ENCODE peak calls at places on chromosomes 1 and 21, in four cellular contexts. L is HepG2, M is heart left ventricle, H is Peyer's patch. B is an unnamed sample.

GRCh38 chr1:182054698-182055326 is 6.7 kb downstream of the ZNF648 start:
- DNase-seq in H (peak), M (no peak), L (peak), B (peak)

GRCh38 chr1:246107516-246108277 is 399.4 kb downstream of the SMYD3 start:
- DNase-seq in H (no peak), L (no peak), M (no peak), B (no peak)

GRCh38 chr1:94821636-94822305 is 1.6 kb downstream of the SLC44A3 start:
- DNase-seq in M (no peak), L (peak), H (no peak), B (no peak)

GRCh38 chr1:58981392-58981791 is 197.5 kb upstream of the JUN start:
- DNase-seq in M (no peak), H (no peak), L (no peak), B (no peak)

GRCh38 chr1:9753121-9753531 is 70.6 kb downstream of the CLSTN1 start:
- DNase-seq in H (no peak), M (no peak), L (no peak), B (no peak)

GRCh38 chr1:39995973-39996393 is 41.0 kb downstream of the MFSD2A start:
- DNase-seq in L (no peak), H (peak), M (no peak), B (peak)

GRCh38 chr1:67339623-67340343 is 32.1 kb downstream of the IL12RB2 start:
- DNase-seq in H (no peak), M (no peak), L (no peak), B (no peak)

GRCh38 chr1:52551476-52552235 is 1.2 kb downstream of the TUT4 start:
- DNase-seq in M (no peak), H (no peak), L (peak), B (peak)

GRCh38 chr1:14977338-14977931 is 176.1 kb upstream of the TMEM51 start:
- DNase-seq in L (no peak), H (no peak), M (no peak), B (no peak)

DNA sequence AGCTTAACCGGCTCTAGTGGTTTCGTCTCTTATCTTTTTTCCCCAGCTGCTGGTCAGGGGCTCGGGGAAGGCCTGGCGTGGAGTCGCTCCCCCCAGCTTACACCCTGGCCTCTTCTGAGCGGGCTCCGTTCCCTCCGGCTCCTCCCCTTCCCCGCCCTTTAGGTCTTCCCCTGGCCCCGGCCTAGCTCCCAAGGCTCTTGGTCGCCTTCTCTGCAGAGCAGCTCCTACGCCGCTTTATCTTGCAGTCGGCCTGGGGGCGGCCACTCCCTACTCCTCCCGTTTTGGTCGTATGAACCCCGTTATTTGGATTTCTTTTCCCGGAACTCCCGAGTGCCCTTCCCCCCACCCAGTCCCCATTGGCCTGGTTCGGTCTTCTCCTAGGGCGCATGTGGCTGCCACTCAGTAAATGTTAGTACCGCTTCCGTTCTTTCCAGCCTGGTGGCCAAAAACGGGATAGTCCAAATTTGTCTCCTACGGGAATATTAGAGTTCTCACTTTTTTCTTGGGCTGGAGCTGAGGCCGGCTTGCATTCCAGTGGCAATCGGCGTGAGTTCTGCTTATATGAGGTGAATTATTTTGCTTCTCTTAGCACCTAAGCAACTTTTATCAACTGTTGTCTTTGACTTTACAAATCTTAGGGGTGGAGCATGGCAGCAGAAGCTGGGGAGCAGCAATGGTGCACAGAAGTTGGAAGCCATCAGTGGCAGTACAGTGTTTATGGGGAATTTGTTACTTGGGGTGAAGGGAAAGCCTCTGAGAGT is 474 bp downstream of the THRAP3 start:
- DNase-seq in M (peak), L (peak), H (no peak), B (no peak)
- TF ChIP-seq POLR2A in M (no peak), L (no peak), H (no peak), B (no peak)

DNA sequence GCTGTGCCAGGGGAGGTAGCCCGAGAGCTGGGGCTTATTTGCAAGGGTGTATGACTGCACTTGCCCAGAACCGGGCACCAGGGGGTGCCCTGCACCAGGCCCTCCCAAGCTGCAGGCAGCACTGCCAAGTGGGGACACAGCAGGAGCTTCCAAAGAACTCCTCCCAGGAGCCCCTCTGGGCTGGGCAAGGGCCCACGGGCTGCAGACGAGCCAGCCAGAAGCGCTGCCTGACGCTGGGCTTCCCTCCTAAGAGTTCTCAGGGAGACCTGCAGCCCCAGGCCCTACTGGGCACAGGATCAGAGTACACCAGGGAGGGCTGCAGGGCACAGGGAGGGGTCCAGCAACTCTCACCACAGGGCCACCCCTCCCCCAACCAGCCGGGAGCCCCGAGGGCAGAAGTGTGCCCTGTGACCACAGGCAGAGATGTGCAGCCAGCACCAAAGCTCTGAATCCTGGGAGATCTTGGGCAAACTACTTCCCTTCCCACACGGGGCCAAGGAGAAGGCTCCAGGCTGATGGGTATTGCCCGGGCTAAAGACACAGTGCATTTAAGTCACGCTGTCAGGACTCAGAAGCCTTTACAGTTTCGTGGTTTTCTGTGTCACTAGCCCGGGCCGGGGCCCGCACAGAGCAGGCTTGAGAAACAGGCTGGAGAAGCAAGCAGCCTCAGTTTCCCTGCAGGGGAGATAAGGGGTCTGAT is 63.4 kb downstream of the KCNAB2 start:
- DNase-seq in H (no peak), M (peak), L (peak), B (peak)
- TF ChIP-seq CTCF in H (peak), M (peak), L (peak), B (peak)

GRCh38 chr1:25232866-25233784 is 823 bp upstream of the SYF2 start:
- DNase-seq in L (peak), H (peak), M (peak), B (peak)
- TF ChIP-seq POLR2A in L (peak), H (no peak), M (no peak), B (no peak)

GRCh38 chr1:70820995-70821394 is 226.6 kb downstream of the PTGER3 start:
- DNase-seq in L (no peak), M (no peak), H (no peak), B (no peak)

GRCh38 chr1:70827030-70827429 is 220.6 kb downstream of the PTGER3 start:
- DNase-seq in M (no peak), H (no peak), L (no peak), B (no peak)

GRCh38 chr1:70828177-70828576 is 219.4 kb downstream of the PTGER3 start:
- DNase-seq in M (no peak), H (no peak), L (no peak), B (no peak)

DNA sequence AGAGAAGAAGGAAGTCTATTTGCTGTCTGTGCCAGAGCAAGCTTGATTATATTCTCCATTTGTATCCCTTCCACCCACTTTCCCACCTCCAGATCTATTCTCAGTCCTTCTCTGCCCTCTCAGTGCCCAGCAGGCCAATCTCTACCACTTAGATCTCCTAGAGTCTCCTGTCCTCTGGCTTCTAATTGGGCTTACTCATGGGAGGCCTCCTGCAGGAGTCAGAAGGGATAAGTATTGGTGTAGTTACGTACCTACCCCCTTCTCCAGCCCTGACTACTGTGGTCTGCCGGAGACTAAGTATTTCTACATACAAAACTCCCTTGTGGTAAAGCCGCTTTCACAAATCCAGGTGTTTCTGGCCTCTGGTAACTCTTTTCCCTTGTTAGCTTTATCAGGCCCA is 221.2 kb downstream of the PTGER3 start:
- DNase-seq in M (no peak), L (no peak), H (no peak), B (no peak)
- TF ChIP-seq CTCF in M (no peak), L (no peak), H (no peak), B (no peak)

GRCh38 chr1:156151093-156151688 is 2.2 kb upstream of the SEMA4A start:
- DNase-seq in H (no peak), L (no peak), M (no peak), B (peak)

GRCh38 chr1:156155760-156156495 is 2.5 kb downstream of the SEMA4A start:
- DNase-seq in M (no peak), H (no peak), L (no peak), B (no peak)

GRCh38 chr1:156152628-156153027 is 757 bp upstream of the SEMA4A start:
- DNase-seq in H (no peak), M (no peak), L (no peak), B (no peak)

GRCh38 chr1:156154317-156154749 is 948 bp downstream of the SEMA4A start:
- DNase-seq in H (peak), M (no peak), L (no peak), B (peak)

GRCh38 chr1:156153362-156153761 is at the start of gene SEMA4A:
- DNase-seq in M (no peak), L (no peak), H (no peak), B (peak)
- TF ChIP-seq POLR2A in M (no peak), L (no peak), H (no peak), B (no peak)

GRCh38 chr1:164891615-164892014 is 332.6 kb downstream of the PBX1 start:
- DNase-seq in L (no peak), H (no peak), M (no peak), B (no peak)
- TF ChIP-seq CTCF in L (no peak), H (no peak), M (no peak), B (no peak)

DNA sequence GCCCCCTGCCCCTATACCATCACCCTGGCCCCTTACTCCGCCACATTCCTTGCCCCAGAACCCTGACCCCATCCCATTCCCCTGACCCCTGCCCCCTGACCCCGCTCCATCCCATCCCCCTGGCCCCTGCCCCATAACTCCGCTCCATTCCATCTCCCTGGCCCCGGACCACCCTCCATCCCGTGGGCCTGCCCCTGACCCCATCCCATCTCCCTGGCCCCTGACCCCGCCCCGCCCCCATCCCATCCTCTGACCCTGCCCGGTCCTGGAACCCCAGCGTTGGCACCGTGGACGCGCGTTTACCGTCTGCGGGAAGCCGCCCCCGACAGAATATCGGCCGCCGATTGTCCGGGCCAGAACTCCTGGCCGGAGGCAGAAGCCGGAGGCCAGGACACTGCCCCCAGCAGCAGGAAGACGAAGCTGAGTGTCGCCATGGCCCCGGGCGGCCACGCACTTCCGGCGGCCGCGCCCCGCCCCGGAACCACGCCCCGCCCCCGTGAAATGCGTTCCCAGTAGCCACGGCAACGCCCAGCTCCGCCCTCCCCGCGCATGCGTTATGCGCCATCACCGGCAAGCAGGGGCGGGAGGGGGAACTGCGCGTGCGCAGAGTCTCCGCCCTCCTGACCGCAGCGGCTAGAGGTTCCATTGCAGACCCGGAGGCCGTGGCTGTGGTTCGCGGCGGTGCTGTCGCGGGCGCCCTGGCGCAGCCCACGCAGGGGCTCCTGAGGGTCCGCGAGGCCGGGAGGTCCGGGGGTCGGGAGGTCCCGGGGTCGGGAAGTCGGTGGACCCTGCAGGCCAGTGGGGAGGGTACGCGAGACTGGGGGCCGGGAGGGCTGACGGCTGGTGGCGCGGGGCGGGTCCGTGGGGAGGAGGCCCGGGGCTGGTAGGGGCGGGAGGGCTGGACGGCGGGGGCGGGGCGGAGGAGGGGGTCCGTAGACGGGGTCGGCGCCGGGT is at the start of gene POFUT2:
- DNase-seq in L (peak), H (peak), M (peak), B (peak)
- TF ChIP-seq POLR2A in L (no peak), H (peak), M (peak), B (peak)

GRCh38 chr1:11690132-11690668 is 1.3 kb upstream of the DRAXIN start:
- DNase-seq in M (no peak), H (no peak), L (no peak), B (no peak)

GRCh38 chr1:11692899-11693590 is 1.5 kb downstream of the DRAXIN start:
- DNase-seq in H (no peak), M (no peak), L (no peak), B (peak)

GRCh38 chr1:11691302-11691914 is at the start of gene DRAXIN:
- DNase-seq in M (no peak), L (no peak), H (no peak), B (no peak)

GRCh38 chr1:11691928-11692711 is 610 bp downstream of the DRAXIN start:
- DNase-seq in H (no peak), M (no peak), L (no peak), B (no peak)

GRCh38 chr1:11690669-11691301 is 725 bp upstream of the DRAXIN start:
- DNase-seq in L (peak), H (no peak), M (no peak), B (no peak)
- TF ChIP-seq CTCF in L (peak), H (no peak), M (no peak), B (no peak)